ENCODE peak calls at places on chromosomes 5 and 9, in six cellular contexts. C, S, W, R, F and L are unnamed samples.

GRCh38 chr5:160021818-160022446 is 13.0 kb downstream of the TTC1 start:
- DNase-seq in W (no peak), F (peak), S (peak), C (peak), R (peak), L (no peak)

GRCh38 chr5:131622633-131623032 is 12.4 kb downstream of the RAPGEF6 start:
- DNase-seq in R (no peak), S (no peak), W (no peak), C (no peak), F (no peak), L (no peak)

GRCh38 chr5:147913786-147914185 is 7.4 kb upstream of the C5orf46 start:
- DNase-seq in C (no peak), F (no peak), S (no peak), W (no peak), R (peak), L (no peak)

GRCh38 chr9:136081113-136081825 is 13.8 kb downstream of the NACC2 start:
- DNase-seq in W (no peak), R (no peak), F (peak), S (no peak), C (no peak), L (peak)

GRCh38 chr9:88583901-88584596 is 49.1 kb downstream of the NXNL2 start:
- DNase-seq in R (peak), F (no peak), C (no peak), S (no peak), W (no peak), L (no peak)

GRCh38 chr5:178117911-178118310 is 4.6 kb downstream of the N4BP3 start:
- DNase-seq in S (no peak), W (no peak), R (no peak), C (no peak), F (no peak), L (no peak)

GRCh38 chr9:23842531-23843129 is 16.6 kb upstream of the ELAVL2 start:
- DNase-seq in W (no peak), C (no peak), F (no peak), S (no peak), R (no peak), L (no peak)

GRCh38 chr5:15957124-15957523 is 222.5 kb downstream of the MARCHF11 start:
- DNase-seq in F (no peak), R (no peak), W (no peak), S (no peak), C (no peak), L (no peak)

GRCh38 chr5:81450940-81451339 is 57.0 kb upstream of the ACOT12 start:
- DNase-seq in W (no peak), C (no peak), R (peak), S (no peak), F (peak), L (no peak)